ENCODE peak calls at places on chromosomes 3 and 15, in seven cellular contexts. U, C, P, Z, T, J and E are unnamed samples.
A peak's percentile ranks its signal among the peaks of the same experiment; 100 is the strongest.

GRCh38 chr3:197394464-197395321 is 96.3 kb upstream of the DLG1 start:
- DNase-seq in U (no peak), C (peak; percentile 38), P (peak; percentile 89), Z (peak; percentile 27), T (peak; percentile 99), J (no peak), E (no peak)

GRCh38 chr3:46542801-46543201 is 23.3 kb downstream of the LRRC2 start:
- DNase-seq in U (no peak), C (no peak), P (no peak), Z (no peak), T (no peak), J (no peak), E (no peak)

GRCh38 chr3:22759636-22760310 is 443.4 kb upstream of the UBE2E2 start:
- DNase-seq in U (no peak), C (no peak), P (no peak), Z (no peak), T (no peak), J (no peak), E (no peak)

GRCh38 chr3:129892857-129893615 is 475 bp downstream of the TMCC1 start:
- DNase-seq in U (peak; percentile 89), C (no peak), P (peak; percentile 82), Z (peak; percentile 81), T (no peak), J (peak; percentile 66), E (no peak)

GRCh38 chr3:101954946-101955345 is 105.6 kb downstream of the NFKBIZ start:
- DNase-seq in U (no peak), C (no peak), P (no peak), Z (no peak), T (no peak), J (no peak), E (no peak)

GRCh38 chr3:113157408-113157980 is 53.9 kb upstream of the BOC start:
- DNase-seq in U (no peak), C (no peak), P (no peak), Z (no peak), T (no peak), J (no peak), E (no peak)

GRCh38 chr15:70857547-70858265 is 3.7 kb upstream of the LARP6 start:
- DNase-seq in U (no peak), C (no peak), P (no peak), Z (no peak), T (peak; percentile 58), J (no peak), E (no peak)

GRCh38 chr15:86906406-86906805 is 826.7 kb downstream of the AGBL1 start:
- DNase-seq in U (no peak), C (no peak), P (no peak), Z (no peak), T (no peak), J (no peak), E (no peak)

GRCh38 chr3:65922441-65922840 is 116.3 kb downstream of the MAGI1 start:
- DNase-seq in U (no peak), C (no peak), P (no peak), Z (no peak), T (peak; percentile 60), J (no peak), E (no peak)

GRCh38 chr3:140436421-140436820 is 241.4 kb upstream of the TRIM42 start:
- DNase-seq in U (no peak), C (no peak), P (no peak), Z (no peak), T (no peak), J (no peak), E (no peak)

GRCh38 chr15:96234109-96234892 is 96.2 kb upstream of the NR2F2 start:
- DNase-seq in U (no peak), C (no peak), P (no peak), Z (peak; percentile 75), T (peak; percentile 51), J (no peak), E (no peak)

GRCh38 chr3:143122608-143123352 is 3.2 kb downstream of the CHST2 start:
- DNase-seq in U (no peak), C (no peak), P (no peak), Z (no peak), T (no peak), J (no peak), E (no peak)

DNA sequence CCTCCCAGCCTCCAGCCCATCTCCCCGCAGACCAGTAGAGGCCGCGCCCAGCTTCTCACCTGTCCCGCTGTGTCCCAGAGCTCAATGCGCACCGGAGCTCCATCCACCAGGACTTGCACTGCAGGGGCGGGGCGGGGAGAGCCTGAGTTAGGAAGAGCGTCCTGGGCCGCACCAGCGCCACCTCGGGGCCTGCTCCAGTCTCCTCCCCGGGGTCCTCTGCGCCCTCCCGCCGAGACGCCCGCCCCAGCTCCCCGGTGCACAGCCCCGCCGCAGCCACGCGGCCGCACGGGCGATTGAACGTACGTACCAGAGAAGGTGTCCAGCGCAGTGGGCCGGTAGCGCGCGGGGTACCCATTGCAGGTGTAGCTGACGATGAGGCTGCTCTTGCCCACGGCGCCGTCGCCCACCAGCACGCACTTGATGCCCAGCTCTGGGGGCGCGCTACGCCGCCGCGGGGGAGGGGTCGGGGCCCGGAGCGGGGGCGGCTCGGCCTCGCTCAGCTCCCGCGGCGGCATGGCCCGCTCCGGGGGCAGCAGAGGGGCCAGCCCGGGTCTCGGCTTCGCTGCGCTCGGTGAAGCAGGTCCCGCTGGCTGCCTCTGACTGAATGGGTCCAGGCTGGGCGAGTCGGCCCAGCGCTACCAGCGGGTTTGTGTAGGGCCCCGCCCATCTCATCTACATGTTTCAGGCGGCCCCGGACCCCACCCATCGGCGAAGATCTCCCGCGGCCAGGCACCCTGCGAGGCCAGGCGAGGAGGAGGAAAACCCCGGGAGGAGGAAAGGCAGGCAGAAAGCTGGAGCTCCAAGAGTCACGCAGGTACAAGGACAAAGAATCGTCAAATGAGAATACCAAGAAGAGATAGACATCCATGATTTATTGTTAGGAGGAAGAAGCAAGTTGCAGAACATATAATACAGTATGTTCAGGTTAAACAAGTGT is at the start of gene RHOV:
- DNase-seq in U (peak; percentile 83), C (peak; percentile 82), P (peak; percentile 51), Z (peak; percentile 85), T (peak; percentile 29), J (peak; percentile 90), E (peak; percentile 43)
- TF ChIP-seq CTCF in U (peak; percentile 35), C (no peak), P (peak; percentile 6), Z (peak; percentile 39), T (peak; percentile 40), J (peak; percentile 5), E (no peak)

GRCh38 chr3:147365196-147366115 is 40.9 kb downstream of the ZIC4 start:
- DNase-seq in U (no peak), C (no peak), P (no peak), Z (no peak), T (no peak), J (no peak), E (no peak)
- H3K27me3 ChIP-seq in U (peaks cover 63% of the 10 kb centered on the region), C (peaks cover 5% of the 10 kb centered on the region), P (peaks cover 93% of the 10 kb centered on the region), Z (peaks cover 68% of the 10 kb centered on the region), T (peaks cover 58% of the 10 kb centered on the region), J (peaks cover 15% of the 10 kb centered on the region), E (peaks cover 44% of the 10 kb centered on the region)

GRCh38 chr3:23834082-23834870 is 28.5 kb downstream of the UBE2E1 start:
- DNase-seq in U (no peak), C (no peak), P (no peak), Z (no peak), T (no peak), J (no peak), E (no peak)
- TF ChIP-seq CTCF in U (peak; percentile 17), C (no peak), P (peak; percentile 19), Z (peak; percentile 28), T (peak; percentile 26), J (no peak), E (no peak)

DNA sequence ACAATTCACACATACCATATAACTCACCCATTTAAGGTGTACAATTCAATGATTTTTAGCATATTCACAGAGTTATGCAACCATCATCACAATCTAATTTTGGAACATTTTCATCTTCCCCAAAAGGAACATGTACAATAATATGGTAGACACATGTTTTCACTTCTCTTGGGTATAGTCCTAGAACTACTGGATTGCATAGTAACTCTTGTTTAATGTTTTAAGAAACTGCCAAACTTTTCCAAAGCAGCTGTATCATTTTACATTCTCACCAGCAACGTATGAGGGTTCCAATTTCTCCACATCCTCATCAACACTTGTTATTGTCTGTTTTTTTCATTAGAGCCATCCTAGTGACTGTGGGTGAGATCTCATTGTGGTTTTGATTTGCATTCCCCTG is 14.3 kb downstream of the BNC1 start:
- DNase-seq in U (no peak), C (no peak), P (no peak), Z (no peak), T (no peak), J (no peak), E (no peak)
- H3K27me3 ChIP-seq in U (no peaks in the 10 kb centered on the region), C (no peaks in the 10 kb centered on the region), P (peaks cover 9% of the 10 kb centered on the region), Z (peaks cover 12% of the 10 kb centered on the region), T (peaks cover 3% of the 10 kb centered on the region), J (no peaks in the 10 kb centered on the region), E (peaks cover 11% of the 10 kb centered on the region)

DNA sequence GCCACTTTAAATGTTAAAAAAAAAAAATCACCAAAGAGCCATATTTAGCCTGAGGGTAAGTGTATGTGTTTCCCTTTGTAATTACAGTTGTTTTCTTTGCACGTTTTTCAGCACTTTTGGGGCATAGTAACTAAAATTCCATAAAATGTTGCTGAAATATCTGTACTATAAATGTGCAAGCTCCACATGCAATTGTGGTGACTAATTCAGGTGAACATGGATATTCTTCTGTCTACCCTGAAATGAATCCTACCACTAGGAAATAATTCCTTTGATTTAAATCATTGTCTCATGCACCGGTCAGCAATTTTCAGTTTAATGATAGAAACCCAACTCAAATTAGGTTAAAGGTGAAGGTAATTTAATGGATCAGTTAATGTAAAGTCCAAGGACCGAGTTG is 13.1 kb upstream of the TFG start:
- DNase-seq in U (no peak), C (no peak), P (no peak), Z (no peak), T (no peak), J (no peak), E (no peak)
- TF ChIP-seq CTCF in U (no peak), C (no peak), P (no peak), Z (no peak), T (no peak), J (no peak), E (no peak)

GRCh38 chr3:138404121-138404520 is 30.3 kb upstream of the ESYT3 start:
- DNase-seq in U (no peak), C (no peak), P (no peak), Z (no peak), T (no peak), J (no peak), E (no peak)
- H3K27me3 ChIP-seq in U (no peaks in the 10 kb centered on the region), C (no peaks in the 10 kb centered on the region), P (no peaks in the 10 kb centered on the region), Z (no peaks in the 10 kb centered on the region), T (no peaks in the 10 kb centered on the region), J (no peaks in the 10 kb centered on the region), E (no peaks in the 10 kb centered on the region)

GRCh38 chr3:40118031-40118610 is 191.4 kb upstream of the EIF1B start:
- DNase-seq in U (no peak), C (no peak), P (no peak), Z (no peak), T (no peak), J (no peak), E (no peak)
- TF ChIP-seq CTCF in U (no peak), C (no peak), P (no peak), Z (no peak), T (no peak), J (no peak), E (no peak)